ENCODE peak calls at places on chromosomes 16 and 17, in six cellular contexts. L is hippocampal formation, Q is fibroblast of gingiva, C is kidney tubule cell, G is endothelial cell, W is foreskin fibroblast. Y is an unnamed sample.

GRCh38 chr17:6402258-6402657 is 32.7 kb downstream of the AIPL1 start:
- DNase-seq in L (no peak), Q (no peak), C (no peak), G (no peak), W (peak; percentile 22), Y (no peak)

GRCh38 chr17:43363181-43363925 is 35.4 kb upstream of the ARL4D start:
- DNase-seq in L (no peak), Q (no peak), C (no peak), G (no peak), W (no peak), Y (no peak)

GRCh38 chr17:28053725-28054124 is 11.2 kb downstream of the NLK start:
- DNase-seq in L (no peak), Q (no peak), C (no peak), G (no peak), W (no peak), Y (no peak)

GRCh38 chr16:24015923-24016322 is 180.1 kb downstream of the PRKCB start:
- DNase-seq in L (no peak), Q (no peak), C (no peak), G (no peak), W (no peak), Y (no peak)

GRCh38 chr17:61904094-61904710 is 23.6 kb downstream of the INTS2 start:
- DNase-seq in L (no peak), Q (no peak), C (no peak), G (no peak), W (no peak), Y (no peak)

GRCh38 chr17:82592289-82592683 is 56.0 kb downstream of the WDR45B start:
- DNase-seq in L (no peak), Q (no peak), C (no peak), G (no peak), W (no peak), Y (no peak)

GRCh38 chr17:10521949-10522348 is 3.6 kb upstream of the MYH1 start:
- DNase-seq in L (no peak), Q (no peak), C (no peak), G (no peak), W (no peak), Y (no peak)

GRCh38 chr17:29577778-29578211 is 9.3 kb downstream of the TP53I13 start:
- DNase-seq in L (peak; percentile 50), Q (peak; percentile 77), C (no peak), G (no peak), W (peak; percentile 59), Y (peak; percentile 77)

GRCh38 chr16:64983983-64984382 is 137.9 kb downstream of the CDH11 start:
- DNase-seq in L (peak; percentile 52), Q (peak; percentile 59), C (peak; percentile 75), G (peak; percentile 64), W (peak; percentile 68), Y (peak; percentile 82)

GRCh38 chr16:49439676-49440075 is 66.1 kb downstream of the C16orf78 start:
- DNase-seq in L (no peak), Q (no peak), C (no peak), G (no peak), W (no peak), Y (no peak)

GRCh38 chr16:31134091-31134571 is 1.4 kb downstream of the PRSS8 start:
- DNase-seq in L (no peak), Q (no peak), C (peak; percentile 72), G (no peak), W (no peak), Y (no peak)

GRCh38 chr17:36869856-36870617 is 67.2 kb upstream of the LHX1 start:
- DNase-seq in L (no peak), Q (no peak), C (peak; percentile 32), G (no peak), W (no peak), Y (no peak)

GRCh38 chr16:67562918-67563707 is 787 bp downstream of the CTCF start:
- DNase-seq in L (peak; percentile 58), Q (peak; percentile 49), C (peak; percentile 63), G (peak; percentile 73), W (peak; percentile 50), Y (peak; percentile 58)

GRCh38 chr17:1985093-1985492 is 40.0 kb downstream of the RTN4RL1 start:
- DNase-seq in L (no peak), Q (no peak), C (no peak), G (no peak), W (no peak), Y (no peak)

GRCh38 chr17:29722411-29723198 is 99.9 kb upstream of the CORO6 start:
- DNase-seq in L (no peak), Q (peak; percentile 95), C (peak; percentile 49), G (no peak), W (peak; percentile 74), Y (peak; percentile 58)

GRCh38 chr16:3087243-3087791 is 11.8 kb downstream of the ZSCAN10 start:
- DNase-seq in L (no peak), Q (no peak), C (no peak), G (peak; percentile 66), W (no peak), Y (no peak)

GRCh38 chr16:84660973-84661372 is 12.7 kb downstream of the KLHL36 start:
- DNase-seq in L (no peak), Q (no peak), C (no peak), G (no peak), W (no peak), Y (no peak)